ENCODE peak calls at places on chromosomes 2 and 18, in four cellular contexts. One of them, this sample, is unnamed.
A peak's percentile ranks its signal among the peaks of the same experiment; 100 is the strongest.

GRCh38 chr2:219344756-219345458 is 12.4 kb upstream of the RESP18 start:
- DNase-seq in H1: no peak
- DNase-seq in HCT116: no peak
- DNase-seq in K562: no peak
- DNase-seq in this sample: peak; percentile 35

GRCh38 chr2:82796132-82796531 is 1662.9 kb downstream of the SUCLG1 start:
- DNase-seq in HCT116: no peak
- DNase-seq in K562: no peak
- DNase-seq in H1: no peak
- DNase-seq in this sample: no peak

GRCh38 chr2:172614932-172615331 is 59.0 kb downstream of the PDK1 start:
- DNase-seq in HCT116: no peak
- DNase-seq in K562: no peak
- DNase-seq in H1: no peak
- DNase-seq in this sample: no peak

GRCh38 chr2:189841019-189841418 is 56.8 kb downstream of the PMS1 start:
- DNase-seq in HCT116: no peak
- DNase-seq in H1: no peak
- DNase-seq in K562: no peak
- DNase-seq in this sample: no peak

GRCh38 chr18:3995476-3996102 is 459.5 kb downstream of the DLGAP1 start:
- DNase-seq in K562: peak; percentile 38
- DNase-seq in HCT116: peak; percentile 73
- DNase-seq in H1: peak; percentile 69
- DNase-seq in this sample: no peak

GRCh38 chr2:557635-558301 is 119.4 kb downstream of the TMEM18 start:
- DNase-seq in K562: peak; percentile 21
- DNase-seq in HCT116: no peak
- DNase-seq in H1: no peak
- DNase-seq in this sample: no peak

GRCh38 chr2:172084734-172085459 is 410 bp upstream of the DLX1 start:
- DNase-seq in HCT116: peak; percentile 74
- DNase-seq in H1: peak; percentile 88
- DNase-seq in K562: peak; percentile 98
- DNase-seq in this sample: peak; percentile 91

GRCh38 chr18:78980777-78981651 is 1.4 kb downstream of the SALL3 start:
- DNase-seq in H1: no peak
- DNase-seq in K562: no peak
- DNase-seq in HCT116: no peak
- DNase-seq in this sample: no peak

GRCh38 chr18:6355789-6356589 is 58.7 kb downstream of the L3MBTL4 start:
- DNase-seq in H1: no peak
- DNase-seq in HCT116: no peak
- DNase-seq in K562: no peak
- DNase-seq in this sample: no peak

GRCh38 chr2:102154364-102154763 is 11.8 kb downstream of the IL1R1 start:
- DNase-seq in H1: no peak
- DNase-seq in HCT116: no peak
- DNase-seq in K562: no peak
- DNase-seq in this sample: no peak

GRCh38 chr18:58754544-58755068 is 83.3 kb downstream of the MALT1 start:
- DNase-seq in K562: no peak
- DNase-seq in HCT116: no peak
- DNase-seq in H1: no peak
- DNase-seq in this sample: no peak

GRCh38 chr2:23689891-23690290 is 237.0 kb downstream of the ATAD2B start:
- DNase-seq in K562: no peak
- DNase-seq in HCT116: no peak
- DNase-seq in H1: no peak
- DNase-seq in this sample: no peak

GRCh38 chr2:171893196-171893823 is 734 bp downstream of the SLC25A12 start:
- DNase-seq in HCT116: no peak
- DNase-seq in H1: no peak
- DNase-seq in K562: peak; percentile 33
- DNase-seq in this sample: no peak

GRCh38 chr2:166134252-166135151 is 6.7 kb upstream of the SCN1A start:
- DNase-seq in HCT116: no peak
- DNase-seq in K562: no peak
- DNase-seq in H1: no peak
- DNase-seq in this sample: no peak

GRCh38 chr18:10378688-10379465 is 75.6 kb upstream of the APCDD1 start:
- DNase-seq in K562: no peak
- DNase-seq in H1: no peak
- DNase-seq in HCT116: no peak
- DNase-seq in this sample: no peak

GRCh38 chr2:148764820-148765219 is 110.2 kb upstream of the KIF5C start:
- DNase-seq in HCT116: no peak
- DNase-seq in K562: no peak
- DNase-seq in H1: no peak
- DNase-seq in this sample: no peak

GRCh38 chr2:111095426-111095825 is 25.3 kb upstream of the BCL2L11 start:
- DNase-seq in K562: no peak
- DNase-seq in HCT116: no peak
- DNase-seq in H1: no peak
- DNase-seq in this sample: no peak

GRCh38 chr2:58039170-58039611 is 7.4 kb upstream of the VRK2 start:
- DNase-seq in HCT116: no peak
- DNase-seq in H1: no peak
- DNase-seq in K562: peak; percentile 33
- DNase-seq in this sample: no peak

GRCh38 chr2:133364636-133365035 is 203.6 kb downstream of the NCKAP5 start:
- DNase-seq in K562: no peak
- DNase-seq in HCT116: no peak
- DNase-seq in H1: no peak
- DNase-seq in this sample: no peak

GRCh38 chr2:8682719-8683667 is 1.1 kb downstream of the ID2 start:
- DNase-seq in HCT116: peak; percentile 8
- DNase-seq in K562: no peak
- DNase-seq in H1: no peak
- DNase-seq in this sample: peak; percentile 42

GRCh38 chr2:57877811-57878572 is 168.6 kb upstream of the VRK2 start:
- DNase-seq in HCT116: no peak
- DNase-seq in K562: no peak
- DNase-seq in H1: no peak
- DNase-seq in this sample: no peak

GRCh38 chr2:70921839-70922590 is 13.7 kb upstream of the ATP6V1B1 start:
- DNase-seq in H1: peak; percentile 48
- DNase-seq in K562: no peak
- DNase-seq in HCT116: no peak
- DNase-seq in this sample: no peak

GRCh38 chr18:63433349-63433866 is 11.1 kb upstream of the VPS4B start:
- DNase-seq in K562: no peak
- DNase-seq in HCT116: no peak
- DNase-seq in H1: no peak
- DNase-seq in this sample: no peak

GRCh38 chr2:3242747-3243369 is 134.8 kb downstream of the EIPR1 start:
- DNase-seq in HCT116: no peak
- DNase-seq in K562: no peak
- DNase-seq in H1: no peak
- DNase-seq in this sample: no peak

GRCh38 chr2:217807753-217808152 is 195.0 kb downstream of the TNS1 start:
- DNase-seq in K562: no peak
- DNase-seq in H1: no peak
- DNase-seq in HCT116: no peak
- DNase-seq in this sample: no peak

GRCh38 chr2:23697676-23698075 is 229.2 kb downstream of the ATAD2B start:
- DNase-seq in K562: no peak
- DNase-seq in H1: no peak
- DNase-seq in HCT116: no peak
- DNase-seq in this sample: no peak

GRCh38 chr2:64145119-64145518 is 899 bp upstream of the PELI1 start:
- DNase-seq in H1: no peak
- DNase-seq in K562: no peak
- DNase-seq in HCT116: no peak
- DNase-seq in this sample: no peak

GRCh38 chr2:140526575-140526974 is 1604.2 kb downstream of the LRP1B start:
- DNase-seq in H1: no peak
- DNase-seq in HCT116: peak; percentile 1
- DNase-seq in K562: no peak
- DNase-seq in this sample: no peak

GRCh38 chr18:3665780-3666525 is 216.0 kb downstream of the TGIF1 start:
- DNase-seq in H1: peak; percentile 86
- DNase-seq in K562: peak; percentile 87
- DNase-seq in HCT116: peak; percentile 95
- DNase-seq in this sample: no peak

GRCh38 chr18:79715280-79715679 is 35.7 kb downstream of the CTDP1 start:
- DNase-seq in K562: no peak
- DNase-seq in HCT116: no peak
- DNase-seq in H1: no peak
- DNase-seq in this sample: no peak

GRCh38 chr18:56511996-56512395 is 126.4 kb downstream of the TXNL1 start:
- DNase-seq in HCT116: no peak
- DNase-seq in H1: no peak
- DNase-seq in K562: no peak
- DNase-seq in this sample: no peak

GRCh38 chr2:195445639-195446038 is 211.4 kb upstream of the SLC39A10 start:
- DNase-seq in K562: no peak
- DNase-seq in HCT116: no peak
- DNase-seq in H1: no peak
- DNase-seq in this sample: no peak

GRCh38 chr18:9775172-9775571 is 67.1 kb downstream of the RAB31 start:
- DNase-seq in HCT116: no peak
- DNase-seq in H1: peak; percentile 30
- DNase-seq in K562: no peak
- DNase-seq in this sample: no peak

GRCh38 chr2:39017314-39017713 is 103.5 kb downstream of the SOS1 start:
- DNase-seq in K562: no peak
- DNase-seq in HCT116: no peak
- DNase-seq in H1: no peak
- DNase-seq in this sample: no peak

GRCh38 chr18:79598046-79598884 is 81.3 kb upstream of the CTDP1 start:
- DNase-seq in H1: no peak
- DNase-seq in K562: no peak
- DNase-seq in HCT116: no peak
- DNase-seq in this sample: no peak

GRCh38 chr2:42999391-42999811 is 207.0 kb upstream of the HAAO start:
- DNase-seq in HCT116: no peak
- DNase-seq in H1: no peak
- DNase-seq in K562: no peak
- DNase-seq in this sample: no peak

GRCh38 chr18:48314694-48315093 is 94.5 kb downstream of the ZBTB7C start:
- DNase-seq in HCT116: no peak
- DNase-seq in K562: no peak
- DNase-seq in H1: no peak
- DNase-seq in this sample: no peak
- TF ChIP-seq JUND in HCT116: no peak
- TF ChIP-seq JUND in K562: no peak
- TF ChIP-seq JUND in H1: no peak
- TF ChIP-seq JUND in this sample: no peak

DNA sequence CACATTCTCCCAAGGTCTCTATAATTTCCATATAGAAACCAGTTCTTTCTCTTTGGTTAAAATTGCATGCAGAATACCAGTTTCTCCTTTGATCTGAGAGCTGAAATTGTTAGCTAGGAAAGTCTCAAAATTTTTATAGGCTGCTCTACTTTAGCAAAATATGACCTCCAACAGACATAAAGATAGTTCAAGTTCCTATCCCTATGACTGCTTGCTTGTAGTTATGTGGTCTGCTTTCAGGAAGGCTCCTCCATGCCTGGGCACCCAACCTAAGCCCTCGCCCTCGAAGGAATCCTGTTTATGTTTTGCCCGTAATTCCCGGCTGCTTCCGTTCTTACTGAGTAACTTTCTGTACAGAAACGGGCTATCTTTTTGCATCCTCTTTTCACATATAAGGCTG is 28.0 kb upstream of the LTBP1 start:
- DNase-seq in H1: no peak
- DNase-seq in K562: no peak
- DNase-seq in HCT116: no peak
- DNase-seq in this sample: no peak
- TF ChIP-seq JUND in H1: no peak
- TF ChIP-seq JUND in K562: no peak
- TF ChIP-seq JUND in HCT116: no peak
- TF ChIP-seq JUND in this sample: no peak

GRCh38 chr2:205494856-205495255 is 187.4 kb upstream of the NRP2 start:
- DNase-seq in K562: no peak
- DNase-seq in H1: no peak
- DNase-seq in HCT116: no peak
- DNase-seq in this sample: no peak
- TF ChIP-seq JUND in K562: no peak
- TF ChIP-seq JUND in H1: no peak
- TF ChIP-seq JUND in HCT116: no peak
- TF ChIP-seq JUND in this sample: no peak

DNA sequence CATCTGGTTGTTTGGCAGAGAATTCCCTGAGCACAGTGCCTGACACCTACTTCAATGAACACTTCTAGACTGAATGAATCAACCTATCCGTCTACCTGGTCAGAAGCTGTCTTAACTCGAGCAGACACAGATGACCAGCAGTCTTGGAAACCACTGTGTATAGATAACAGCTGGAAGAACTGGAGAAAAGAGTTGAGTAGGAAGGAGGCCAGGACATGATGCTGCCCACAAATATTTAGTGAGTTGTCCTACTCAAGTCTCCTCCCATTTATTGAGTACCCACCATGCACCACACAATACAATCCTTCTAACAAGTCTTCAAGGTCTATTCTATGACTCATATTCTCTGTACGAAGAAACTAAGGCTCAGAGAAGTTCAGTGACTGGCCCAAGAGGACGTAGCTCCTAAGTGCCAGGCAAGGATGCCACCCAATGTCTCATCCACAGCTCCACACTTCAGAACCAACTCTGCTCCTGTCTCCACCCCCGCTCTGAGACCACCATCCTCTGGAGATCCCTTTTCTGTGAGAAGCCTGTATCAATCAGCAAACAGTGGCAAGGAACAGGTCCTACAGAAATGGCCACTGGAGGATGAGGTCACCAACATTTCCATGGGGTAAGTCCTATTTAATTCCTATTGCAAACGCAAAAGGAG is 62.2 kb downstream of the GALNT14 start:
- DNase-seq in K562: no peak
- DNase-seq in HCT116: no peak
- DNase-seq in H1: peak; percentile 20
- DNase-seq in this sample: no peak
- TF ChIP-seq JUND in K562: no peak
- TF ChIP-seq JUND in HCT116: peak; percentile 7
- TF ChIP-seq JUND in H1: no peak
- TF ChIP-seq JUND in this sample: no peak

DNA sequence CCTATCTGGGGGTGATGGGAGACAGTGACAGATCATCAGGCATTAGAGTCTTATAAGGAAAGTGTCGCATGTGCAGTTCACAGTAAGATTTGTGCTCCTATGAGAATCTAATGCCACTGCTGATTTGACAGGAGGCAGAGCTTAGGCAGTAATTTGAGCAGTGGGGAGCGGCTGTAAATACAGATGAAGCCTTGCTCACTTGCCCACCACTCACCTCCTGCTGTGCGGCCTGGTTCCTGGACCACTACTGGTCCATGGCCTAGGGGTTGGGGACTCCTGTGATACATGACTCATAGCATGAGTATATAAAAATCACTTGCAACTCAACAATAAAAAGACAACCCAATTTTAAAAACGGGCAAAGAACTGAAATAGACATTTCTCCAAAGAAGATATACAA is 71.1 kb upstream of the ACAA2 start:
- DNase-seq in HCT116: no peak
- DNase-seq in K562: no peak
- DNase-seq in H1: no peak
- DNase-seq in this sample: no peak
- TF ChIP-seq JUND in HCT116: no peak
- TF ChIP-seq JUND in K562: no peak
- TF ChIP-seq JUND in H1: no peak
- TF ChIP-seq JUND in this sample: no peak